ENCODE peak calls at places on chromosome 22, in four cellular contexts. G, M, S and X are unnamed samples.

GRCh38 chr22:28116261-28116673 is 197.2 kb upstream of the PITPNB start:
- DNase-seq in G (peak), S (no peak), M (no peak), X (no peak)

GRCh38 chr22:44372611-44373010 is 59.9 kb upstream of the SHISAL1 start:
- DNase-seq in M (no peak), G (no peak), S (no peak), X (no peak)

GRCh38 chr22:37480387-37481346 is 5.5 kb downstream of the MFNG start:
- DNase-seq in G (no peak), S (no peak), M (no peak), X (no peak)

GRCh38 chr22:29689872-29690213 is 30.0 kb upstream of the CABP7 start:
- DNase-seq in G (peak), S (peak), M (peak), X (no peak)

GRCh38 chr22:17855891-17856290 is 81.6 kb upstream of the BID start:
- DNase-seq in S (no peak), G (no peak), M (no peak), X (no peak)

GRCh38 chr22:40128989-40129388 is 48.7 kb upstream of the TNRC6B start:
- DNase-seq in M (no peak), S (peak), G (no peak), X (no peak)

GRCh38 chr22:32202539-32203180 is 2.2 kb downstream of the RFPL2 start:
- DNase-seq in M (no peak), S (peak), G (peak), X (peak)

GRCh38 chr22:26663374-26663923 is 6.1 kb downstream of the MIAT start:
- DNase-seq in M (no peak), G (no peak), S (no peak), X (no peak)

GRCh38 chr22:46934746-46935491 is 172.5 kb downstream of the TBC1D22A start:
- DNase-seq in S (no peak), G (peak), M (no peak), X (peak)

GRCh38 chr22:31130873-31131272 is 8.1 kb downstream of the INPP5J start:
- DNase-seq in G (no peak), S (no peak), M (no peak), X (no peak)

GRCh38 chr22:46070722-46071450 is 79.4 kb upstream of the PPARA start:
- DNase-seq in S (no peak), G (no peak), M (no peak), X (no peak)